ENCODE peak calls at places on chromosomes 11 and 22, in ten cellular contexts. V is choroid plexus epithelial cell; Y is pancreas; J is AG09309; S is lower leg skin; U is colonic mucosa; L is CD8-positive, alpha-beta memory T cell; D is aorta; H is spleen; O is body of pancreas. M is an unnamed sample.

GRCh38 chr11:22920939-22921565 is 60.8 kb upstream of the CCDC179 start:
- DNase-seq in V (peak), Y (peak), J (peak), S (no peak), U (peak), L (no peak), D (no peak), H (no peak), O (peak), M (peak)

GRCh38 chr11:12285811-12286222 is 91.6 kb upstream of the PARVA start:
- DNase-seq in V (peak), Y (no peak), J (no peak), S (peak), U (peak), L (no peak), D (no peak), H (no peak), O (no peak), M (peak)

GRCh38 chr11:61516675-61517516 is 8.3 kb downstream of the LRRC10B start:
- DNase-seq in V (peak), Y (no peak), J (no peak), S (no peak), U (peak), L (peak), D (no peak), H (peak), O (no peak), M (peak)

GRCh38 chr22:22789922-22790845 is 97.4 kb upstream of the IGLL5 start:
- DNase-seq in V (no peak), Y (no peak), J (no peak), S (no peak), U (no peak), L (no peak), D (no peak), H (no peak), O (no peak), M (no peak)

GRCh38 chr11:31847761-31848160 is 36.6 kb upstream of the PAX6 start:
- DNase-seq in V (no peak), Y (no peak), J (no peak), S (no peak), U (no peak), L (no peak), D (no peak), H (no peak), O (no peak), M (no peak)

GRCh38 chr11:110311783-110312578 is 15.6 kb upstream of the RDX start:
- DNase-seq in V (peak), Y (no peak), J (no peak), S (no peak), U (no peak), L (no peak), D (no peak), H (no peak), O (no peak), M (peak)

GRCh38 chr11:124889692-124890091 is 8.0 kb downstream of the ROBO4 start:
- DNase-seq in V (no peak), Y (no peak), J (no peak), S (no peak), U (no peak), L (no peak), D (no peak), H (no peak), O (no peak), M (no peak)

GRCh38 chr22:23714596-23715588 is 24.1 kb downstream of the RGL4 start:
- DNase-seq in V (no peak), Y (no peak), J (no peak), S (no peak), U (no peak), L (no peak), D (no peak), H (no peak), O (no peak), M (no peak)

GRCh38 chr22:44396021-44396726 is 83.4 kb upstream of the SHISAL1 start:
- DNase-seq in V (no peak), Y (no peak), J (no peak), S (no peak), U (no peak), L (no peak), D (peak), H (peak), O (no peak), M (no peak)

GRCh38 chr11:33040862-33041453 is 1.6 kb downstream of the TCP11L1 start:
- DNase-seq in V (no peak), Y (no peak), J (no peak), S (no peak), U (no peak), L (no peak), D (no peak), H (no peak), O (no peak), M (no peak)

GRCh38 chr11:43934359-43935130 is 7.9 kb upstream of the C11orf96 start:
- DNase-seq in V (no peak), Y (no peak), J (no peak), S (no peak), U (no peak), L (no peak), D (no peak), H (no peak), O (no peak), M (no peak)

GRCh38 chr11:122706689-122707088 is 51.2 kb downstream of the UBASH3B start:
- DNase-seq in V (peak), Y (no peak), J (no peak), S (no peak), U (no peak), L (no peak), D (no peak), H (no peak), O (no peak), M (no peak)

GRCh38 chr11:5123802-5124521 is 14.2 kb downstream of the OR52A5 start:
- DNase-seq in V (peak), Y (peak), J (peak), S (peak), U (peak), L (no peak), D (peak), H (no peak), O (peak), M (peak)

GRCh38 chr22:17235149-17235655 is 16.0 kb upstream of the ADA2 start:
- DNase-seq in V (no peak), Y (no peak), J (no peak), S (no peak), U (no peak), L (no peak), D (peak), H (peak), O (no peak), M (no peak)

GRCh38 chr22:17235861-17236260 is 16.6 kb upstream of the ADA2 start:
- DNase-seq in V (no peak), Y (no peak), J (no peak), S (no peak), U (no peak), L (no peak), D (peak), H (peak), O (no peak), M (no peak)

GRCh38 chr22:17234144-17234623 is 14.9 kb upstream of the ADA2 start:
- DNase-seq in V (peak), Y (no peak), J (no peak), S (no peak), U (no peak), L (no peak), D (peak), H (peak), O (no peak), M (no peak)

GRCh38 chr22:17239156-17239701 is 20.0 kb upstream of the ADA2 start:
- DNase-seq in V (no peak), Y (no peak), J (no peak), S (no peak), U (no peak), L (no peak), D (peak), H (no peak), O (no peak), M (no peak)

GRCh38 chr22:17237031-17237668 is 17.9 kb upstream of the ADA2 start:
- DNase-seq in V (no peak), Y (no peak), J (no peak), S (no peak), U (no peak), L (no peak), D (peak), H (no peak), O (no peak), M (no peak)
- H3K4me3 ChIP-seq in V (no peak), Y (no peak), J (no peak), S (no peak), U (no peak), L (peak), D (no peak), H (peak), O (no peak), M (no peak)

GRCh38 chr11:74473382-74474201 is 6.2 kb upstream of the KCNE3 start:
- DNase-seq in V (no peak), Y (no peak), J (no peak), S (no peak), U (peak), L (no peak), D (no peak), H (no peak), O (no peak), M (no peak)

GRCh38 chr11:74468521-74469280 is 1.4 kb upstream of the KCNE3 start:
- DNase-seq in V (no peak), Y (no peak), J (no peak), S (no peak), U (no peak), L (no peak), D (no peak), H (no peak), O (no peak), M (no peak)

GRCh38 chr11:74470526-74470925 is 3.2 kb upstream of the KCNE3 start:
- DNase-seq in V (no peak), Y (no peak), J (no peak), S (no peak), U (no peak), L (no peak), D (no peak), H (no peak), O (no peak), M (no peak)

GRCh38 chr11:74472030-74472429 is 4.7 kb upstream of the KCNE3 start:
- DNase-seq in V (no peak), Y (no peak), J (no peak), S (no peak), U (no peak), L (no peak), D (no peak), H (no peak), O (no peak), M (no peak)

GRCh38 chr11:74471037-74471436 is 3.7 kb upstream of the KCNE3 start:
- DNase-seq in V (no peak), Y (no peak), J (no peak), S (no peak), U (no peak), L (no peak), D (no peak), H (no peak), O (no peak), M (no peak)
- H3K4me3 ChIP-seq in V (no peak), Y (no peak), J (no peak), S (no peak), U (no peak), L (no peak), D (no peak), H (no peak), O (no peak), M (no peak)

DNA sequence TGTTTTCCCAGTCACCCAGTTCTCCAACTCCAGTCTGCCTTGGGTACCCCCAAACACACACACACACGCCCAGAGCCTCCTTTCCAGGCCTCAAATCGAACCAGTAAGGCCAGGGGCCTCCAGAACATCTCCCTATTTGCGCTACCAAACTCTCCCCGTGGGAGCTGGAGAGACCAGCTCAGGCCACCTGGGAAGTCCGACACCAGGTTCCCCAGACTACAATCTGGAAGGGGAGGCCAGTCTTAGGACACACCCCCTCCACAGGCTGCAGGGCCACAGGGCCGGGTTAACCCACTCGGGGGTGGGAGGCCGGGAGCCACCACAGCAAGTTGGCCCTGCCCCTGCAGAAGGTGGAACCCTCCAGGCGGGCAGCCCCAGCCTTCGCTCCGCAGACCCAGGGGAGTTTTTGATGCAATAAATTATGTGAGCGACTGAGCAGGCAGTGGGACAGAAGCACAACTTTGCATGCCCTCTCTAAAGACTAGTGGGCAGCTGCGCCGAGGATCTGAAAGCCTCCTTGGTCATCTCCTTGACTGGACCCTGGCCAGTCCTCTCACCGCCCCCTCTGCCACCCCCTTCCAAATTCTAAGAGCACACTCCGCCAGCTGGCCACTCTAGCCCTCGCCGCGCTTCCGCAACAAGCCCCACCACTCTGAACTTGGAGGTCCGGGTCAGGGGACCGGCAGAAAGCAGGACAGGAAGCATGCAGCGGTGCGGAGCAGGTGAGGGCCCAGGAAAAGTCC is 2.8 kb downstream of the IGF2 start:
- DNase-seq in V (no peak), Y (no peak), J (no peak), S (no peak), U (no peak), L (no peak), D (peak), H (no peak), O (no peak), M (no peak)
- H3K4me3 ChIP-seq in V (peak), Y (no peak), J (no peak), S (no peak), U (no peak), L (no peak), D (no peak), H (no peak), O (no peak), M (no peak)

GRCh38 chr11:819129-819931 is 616 bp downstream of the PNPLA2 start:
- DNase-seq in V (peak), Y (peak), J (no peak), S (peak), U (peak), L (peak), D (peak), H (peak), O (peak), M (peak)
- H3K4me3 ChIP-seq in V (peak), Y (peak), J (peak), S (peak), U (peak), L (peak), D (peak), H (peak), O (peak), M (peak)

DNA sequence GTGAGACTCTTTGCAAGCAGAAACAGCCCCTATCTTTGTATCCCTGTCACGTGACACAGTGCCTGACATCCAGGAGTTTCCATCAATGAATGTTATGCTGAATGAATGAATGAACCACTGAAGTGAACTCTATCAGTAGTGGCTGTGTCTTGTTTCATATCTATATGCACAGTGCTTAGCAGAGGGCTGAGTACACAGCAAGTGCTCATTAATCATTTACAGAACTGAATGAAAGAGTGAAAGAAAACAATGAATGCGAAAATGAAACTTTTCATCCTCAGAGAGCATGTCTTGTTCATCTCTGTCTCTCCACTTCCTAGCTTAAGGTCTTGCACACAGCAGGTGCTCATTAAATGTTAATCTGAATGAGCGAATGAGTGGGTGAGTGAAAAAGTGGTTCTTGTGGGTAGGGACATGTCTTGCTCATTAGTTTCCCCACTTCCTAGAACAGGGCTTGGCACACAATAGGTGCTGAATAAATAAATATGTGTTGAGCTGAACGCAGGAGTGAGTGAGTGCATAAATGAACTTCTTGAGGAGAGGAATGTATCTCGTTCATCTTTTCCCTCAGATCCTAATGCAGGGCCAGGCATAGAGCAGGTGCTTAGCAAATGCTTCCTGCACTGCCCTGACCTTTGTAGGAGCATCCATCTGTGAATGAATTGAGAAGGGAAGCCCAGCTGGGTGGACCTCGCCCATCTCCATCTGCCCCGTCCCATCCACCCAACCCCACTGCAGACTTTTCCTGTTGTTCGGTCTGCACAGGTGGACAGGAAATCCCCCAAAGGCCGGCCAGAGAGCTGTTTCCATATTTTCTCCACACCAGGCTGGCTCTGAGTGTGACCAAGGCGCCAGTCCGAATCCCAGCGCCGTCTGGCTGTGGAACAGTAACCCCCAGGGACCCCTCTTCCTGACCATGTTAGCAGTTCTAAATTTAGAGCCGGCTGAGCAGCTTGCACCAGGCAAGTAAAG is 113.4 kb upstream of the CRYBB3 start:
- DNase-seq in V (no peak), Y (no peak), J (no peak), S (peak), U (no peak), L (no peak), D (peak), H (no peak), O (peak), M (no peak)
- H3K4me3 ChIP-seq in V (no peak), Y (no peak), J (no peak), S (no peak), U (no peak), L (no peak), D (no peak), H (no peak), O (no peak), M (no peak)

M was measured in brain microvascular endothelial cell.